ENCODE peak calls at places on chromosomes 16 and 17, in seven cellular contexts. J, C, K, D, N, O and W are unnamed samples.

GRCh38 chr17:27303734-27304133 is 9.8 kb downstream of the WSB1 start:
- DNase-seq in C (no peak), J (no peak), K (no peak), D (no peak), O (no peak), N (no peak), W (no peak)

GRCh38 chr16:64864232-64864803 is 257.5 kb downstream of the CDH11 start:
- DNase-seq in O (peak), C (no peak), N (no peak), D (peak), K (no peak), J (no peak), W (peak)

GRCh38 chr16:50066482-50067289 is 916 bp downstream of the HEATR3 start:
- DNase-seq in K (no peak), O (no peak), D (no peak), C (no peak), N (no peak), J (peak), W (no peak)

GRCh38 chr17:51166987-51167931 is 1.0 kb downstream of the NME2 start:
- DNase-seq in D (peak), C (peak), N (peak), O (peak), J (peak), K (peak), W (peak)

GRCh38 chr16:1277945-1278282 is 22.0 kb downstream of the TPSD1 start:
- DNase-seq in K (no peak), J (no peak), D (no peak), C (no peak), O (no peak), N (no peak), W (no peak)

GRCh38 chr16:35398208-35398607 is 1938.8 kb downstream of the TP53TG3F start:
- DNase-seq in J (no peak), O (no peak), K (no peak), D (no peak), C (no peak), N (no peak), W (no peak)

GRCh38 chr17:42514279-42514678 is 21.8 kb upstream of the NAGLU start:
- DNase-seq in J (no peak), C (no peak), K (no peak), D (no peak), O (no peak), N (no peak), W (no peak)

GRCh38 chr16:79286646-79287423 is 313.7 kb downstream of the MAF start:
- DNase-seq in N (peak), D (no peak), J (no peak), K (no peak), C (no peak), O (no peak), W (no peak)

GRCh38 chr17:78510141-78510935 is 66.9 kb downstream of the DNAH17 start:
- DNase-seq in O (no peak), J (no peak), D (no peak), C (no peak), K (no peak), N (no peak), W (peak)

GRCh38 chr16:35305476-35305875 is 1846.1 kb downstream of the TP53TG3F start:
- DNase-seq in C (no peak), D (no peak), N (no peak), O (peak), K (no peak), J (no peak), W (no peak)

GRCh38 chr17:45428050-45428953 is 4.4 kb downstream of the ARHGAP27 start:
- DNase-seq in J (no peak), O (peak), D (peak), C (peak), K (peak), N (peak), W (peak)

GRCh38 chr17:3968886-3969524 is 4.8 kb upstream of the ATP2A3 start:
- DNase-seq in D (no peak), K (no peak), C (no peak), O (no peak), J (no peak), N (no peak), W (no peak)

GRCh38 chr16:78892925-78893324 is 707.6 kb downstream of the MAF start:
- DNase-seq in J (no peak), O (no peak), D (no peak), C (no peak), K (no peak), N (no peak), W (no peak)

GRCh38 chr17:37506678-37507077 is 17.0 kb downstream of the DUSP14 start:
- DNase-seq in J (peak), K (peak), C (peak), O (peak), D (peak), N (peak), W (peak)

GRCh38 chr16:18969050-18969854 is 14.5 kb upstream of the TMC7 start:
- DNase-seq in O (peak), D (peak), J (peak), N (peak), C (peak), K (peak), W (peak)

DNA sequence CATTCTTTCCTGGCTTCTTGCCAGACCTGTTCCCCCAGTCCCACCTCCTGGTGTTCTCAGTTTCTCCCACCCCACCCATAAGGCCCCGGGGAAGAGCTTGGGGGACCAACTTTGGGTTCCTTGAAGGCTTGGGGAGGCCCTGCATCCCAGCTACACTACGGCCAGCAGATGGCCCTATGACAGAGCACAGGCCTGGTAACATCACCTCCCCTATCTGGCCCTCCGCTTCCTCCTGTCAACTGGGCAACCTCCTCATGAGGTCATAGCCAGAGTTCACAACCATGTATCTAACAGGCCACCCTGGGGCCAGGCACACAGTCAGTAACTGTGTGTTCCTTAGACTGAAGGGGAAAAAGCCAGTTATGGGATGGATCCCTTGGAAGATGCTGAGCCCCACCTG is 31.4 kb downstream of the MYO15A start:
- DNase-seq in N (no peak), J (no peak), K (no peak), D (peak), O (peak), C (peak), W (peak)
- H3K4ac ChIP-seq in N (no peak), J (no peak), K (no peak), D (no peak), O (no peak), C (no peak), W (no peak)

GRCh38 chr17:2961446-2961845 is 102.0 kb downstream of the OR1D5 start:
- DNase-seq in O (peak), C (no peak), D (no peak), K (no peak), J (no peak), N (peak), W (no peak)
- H3K4ac ChIP-seq in O (no peak), C (no peak), D (no peak), K (no peak), J (no peak), N (no peak), W (no peak)

GRCh38 chr17:63634163-63634562 is 11.9 kb downstream of the MAP3K3 start:
- DNase-seq in C (peak), N (no peak), D (peak), O (no peak), J (no peak), K (no peak), W (peak)
- H3K4ac ChIP-seq in C (no peak), N (no peak), D (no peak), O (no peak), J (no peak), K (no peak), W (no peak)

GRCh38 chr17:80055597-80055996 is 19.2 kb downstream of the CCDC40 start:
- DNase-seq in J (no peak), C (peak), D (no peak), O (no peak), N (no peak), K (no peak), W (no peak)

GRCh38 chr17:80053102-80053501 is 16.7 kb downstream of the CCDC40 start:
- DNase-seq in D (no peak), N (no peak), C (no peak), O (peak), J (no peak), K (no peak), W (peak)

GRCh38 chr17:80049986-80050385 is 13.5 kb downstream of the CCDC40 start:
- DNase-seq in O (no peak), D (no peak), N (no peak), J (no peak), C (no peak), K (no peak), W (no peak)

GRCh38 chr17:80050706-80051105 is 14.3 kb downstream of the CCDC40 start:
- DNase-seq in J (no peak), D (no peak), K (no peak), O (no peak), N (no peak), C (no peak), W (no peak)

DNA sequence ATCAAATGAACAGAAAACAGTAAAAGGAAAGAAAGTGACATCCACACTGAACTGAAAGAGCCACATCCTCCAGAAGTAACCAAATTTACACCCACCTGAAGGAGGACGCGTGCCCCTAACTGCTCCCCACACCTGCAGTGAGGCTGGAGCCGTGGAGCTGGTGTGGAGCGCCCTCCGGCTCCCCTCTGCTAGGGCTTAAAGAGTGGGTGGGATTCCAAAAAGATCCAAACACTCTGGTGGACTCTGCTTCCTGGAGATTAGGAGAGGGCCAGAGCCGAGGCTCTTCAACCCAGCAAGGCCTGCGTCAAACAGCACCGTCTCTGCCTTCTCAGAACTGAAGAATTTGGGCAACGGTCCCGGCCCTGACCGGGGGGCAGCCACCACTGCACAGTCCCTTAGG is 15.2 kb downstream of the CCDC40 start:
- DNase-seq in N (no peak), D (no peak), J (no peak), K (no peak), O (no peak), C (no peak), W (no peak)
- H3K4ac ChIP-seq in N (no peak), D (no peak), J (no peak), K (no peak), O (no peak), C (no peak), W (no peak)

GRCh38 chr16:74748710-74749073 is 25.9 kb downstream of the FA2H start:
- DNase-seq in C (no peak), K (no peak), O (no peak), D (no peak), J (no peak), N (no peak), W (no peak)
- H3K4ac ChIP-seq in C (no peak), K (no peak), O (no peak), D (no peak), J (no peak), N (no peak), W (no peak)

GRCh38 chr17:17983376-17983775 is 10.7 kb downstream of the DRC3 start:
- DNase-seq in N (no peak), C (no peak), O (no peak), K (no peak), J (no peak), D (no peak), W (no peak)
- H3K4ac ChIP-seq in N (no peak), C (no peak), O (no peak), K (no peak), J (no peak), D (no peak), W (no peak)

GRCh38 chr16:11183035-11183812 is 72.8 kb downstream of the SOCS1 start:
- DNase-seq in K (peak), D (no peak), J (no peak), O (peak), C (peak), N (peak), W (no peak)
- H3K4ac ChIP-seq in K (no peak), D (no peak), J (no peak), O (no peak), C (no peak), N (no peak), W (no peak)

DNA sequence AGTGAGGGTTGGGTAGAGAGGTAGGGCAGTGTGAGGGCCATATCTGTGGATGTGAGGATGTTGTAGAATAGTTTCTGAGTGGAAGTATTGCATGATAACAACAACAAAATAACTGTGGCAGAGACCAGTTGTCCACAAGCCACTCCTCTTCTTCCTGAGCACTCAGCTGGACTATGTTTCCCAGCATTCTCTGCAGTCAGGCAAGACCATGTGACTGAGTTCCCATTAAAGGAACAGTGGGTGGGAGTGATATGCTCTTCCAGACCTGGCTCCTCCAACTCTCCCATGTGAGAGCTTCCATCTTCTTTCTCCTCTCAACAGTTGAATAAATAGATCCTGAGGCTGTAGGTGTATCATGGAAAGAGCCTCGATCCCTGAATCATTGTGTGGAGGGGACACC is 272.4 kb downstream of the CBLN1 start:
- DNase-seq in C (peak), O (no peak), K (no peak), J (no peak), N (no peak), D (no peak), W (no peak)
- H3K4ac ChIP-seq in C (no peak), O (no peak), K (no peak), J (no peak), N (no peak), D (no peak), W (no peak)

GRCh38 chr16:30669026-30670000 is 11.1 kb downstream of the FBRS start:
- DNase-seq in O (no peak), N (no peak), D (no peak), J (no peak), K (no peak), C (no peak), W (no peak)
- H3K4ac ChIP-seq in O (no peak), N (no peak), D (no peak), J (no peak), K (no peak), C (no peak), W (no peak)

DNA sequence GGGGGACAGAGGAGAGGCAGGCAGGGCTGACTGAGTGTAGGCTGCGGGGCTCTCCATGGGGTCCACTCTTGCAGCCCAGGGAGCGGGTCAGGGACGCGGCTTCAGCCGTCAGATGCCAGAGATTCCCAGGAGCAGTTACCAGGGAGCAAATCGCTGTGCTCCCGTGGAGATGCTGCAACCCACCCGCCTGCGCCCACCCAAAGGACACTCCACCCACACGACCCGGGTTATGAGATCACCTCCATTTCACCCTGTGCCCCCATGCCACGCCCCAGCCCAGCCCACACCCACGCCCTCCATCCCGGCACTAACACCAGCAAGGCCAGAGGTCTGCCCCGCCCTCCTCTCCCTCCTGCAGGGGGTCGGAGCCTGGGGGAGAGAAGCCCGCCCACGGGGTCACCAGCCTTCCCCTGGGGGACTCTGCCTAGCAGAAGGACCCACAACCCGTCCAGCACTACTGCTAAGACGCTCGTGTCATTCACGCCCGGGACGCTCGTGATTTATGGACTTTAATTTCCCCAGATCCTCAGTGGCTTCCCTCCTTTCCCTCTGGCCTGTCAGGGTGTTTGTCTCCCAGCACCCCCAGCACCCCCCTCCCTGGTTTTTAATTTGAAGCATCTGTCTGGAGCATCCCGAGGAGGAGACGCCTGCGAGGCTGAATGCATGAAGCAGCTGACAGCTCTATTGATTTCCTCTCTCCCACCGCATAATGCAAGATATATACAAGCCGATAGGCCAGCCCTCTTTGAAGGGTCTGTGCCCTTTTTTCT is 6.8 kb upstream of the RPL38 start:
- DNase-seq in K (no peak), N (no peak), O (no peak), J (no peak), C (no peak), D (no peak), W (no peak)
- H3K4ac ChIP-seq in K (no peak), N (no peak), O (no peak), J (no peak), C (no peak), D (no peak), W (no peak)